ENCODE peak calls at places on chromosomes 2 and 18, in four cellular contexts. Z, I, O and U are unnamed samples.
A peak's percentile ranks its signal among the peaks of the same experiment; 100 is the strongest.

GRCh38 chr2:151007365-151007764 is 254.3 kb downstream of the RBM43 start:
- DNase-seq in Z (no peak), I (no peak), O (no peak), U (peak; percentile 3)

GRCh38 chr18:26074256-26074655 is 16.2 kb downstream of the SS18 start:
- DNase-seq in Z (no peak), I (no peak), O (no peak), U (no peak)

GRCh38 chr2:214587442-214587841 is 176.6 kb downstream of the VWC2L start:
- DNase-seq in Z (peak; percentile 43), I (no peak), O (peak; percentile 52), U (peak; percentile 72)

GRCh38 chr2:36497570-36498163 is 100.3 kb downstream of the FEZ2 start:
- DNase-seq in Z (no peak), I (no peak), O (no peak), U (no peak)

GRCh38 chr2:240597419-240598181 is 11.1 kb downstream of the CAPN10 start:
- DNase-seq in Z (no peak), I (no peak), O (no peak), U (no peak)

GRCh38 chr18:35982404-35983114 is 10.1 kb downstream of the RMP24 start:
- DNase-seq in Z (no peak), I (no peak), O (no peak), U (no peak)

GRCh38 chr2:190836767-190837166 is 43.9 kb upstream of the GLS start:
- DNase-seq in Z (no peak), I (no peak), O (no peak), U (no peak)

GRCh38 chr2:113251118-113251517 is 27.6 kb downstream of the PAX8 start:
- DNase-seq in Z (no peak), I (no peak), O (no peak), U (no peak)

GRCh38 chr18:22912149-22912548 is 21.0 kb upstream of the RBBP8 start:
- DNase-seq in Z (no peak), I (no peak), O (no peak), U (no peak)

GRCh38 chr2:35989523-35989922 is 366.1 kb upstream of the CRIM1 start:
- DNase-seq in Z (no peak), I (peak; percentile 46), O (peak; percentile 52), U (peak; percentile 23)

GRCh38 chr2:219071189-219071816 is 10.6 kb upstream of the IHH start:
- DNase-seq in Z (no peak), I (no peak), O (no peak), U (no peak)

GRCh38 chr18:12593861-12594260 is 64.0 kb downstream of the SPIRE1 start:
- DNase-seq in Z (no peak), I (no peak), O (no peak), U (no peak)

GRCh38 chr18:47953471-47953931 is 23.0 kb upstream of the SMAD2 start:
- DNase-seq in Z (peak; percentile 17), I (no peak), O (no peak), U (peak; percentile 39)

GRCh38 chr2:39665811-39666488 is at the start of gene TMEM178A:
- DNase-seq in Z (peak; percentile 15), I (no peak), O (peak; percentile 67), U (peak; percentile 70)

GRCh38 chr18:26909599-26910290 is 44.2 kb upstream of the AQP4 start:
- DNase-seq in Z (peak; percentile 3), I (no peak), O (peak; percentile 41), U (peak; percentile 80)

GRCh38 chr2:164155558-164155957 is 419.8 kb upstream of the FIGN start:
- DNase-seq in Z (no peak), I (no peak), O (no peak), U (no peak)

GRCh38 chr2:191612496-191612895 is 65.4 kb upstream of the NABP1 start:
- DNase-seq in Z (peak; percentile 90), I (no peak), O (no peak), U (peak; percentile 54)

GRCh38 chr2:238684362-238685326 is 163.2 kb upstream of the TWIST2 start:
- DNase-seq in Z (peak; percentile 98), I (no peak), O (no peak), U (no peak)

GRCh38 chr2:238686223-238686622 is 161.7 kb upstream of the TWIST2 start:
- DNase-seq in Z (no peak), I (no peak), O (no peak), U (no peak)

GRCh38 chr2:238685713-238686112 is 162.2 kb upstream of the TWIST2 start:
- DNase-seq in Z (no peak), I (no peak), O (no peak), U (no peak)

GRCh38 chr2:238682536-238682935 is 165.3 kb upstream of the TWIST2 start:
- DNase-seq in Z (no peak), I (no peak), O (no peak), U (no peak)

DNA sequence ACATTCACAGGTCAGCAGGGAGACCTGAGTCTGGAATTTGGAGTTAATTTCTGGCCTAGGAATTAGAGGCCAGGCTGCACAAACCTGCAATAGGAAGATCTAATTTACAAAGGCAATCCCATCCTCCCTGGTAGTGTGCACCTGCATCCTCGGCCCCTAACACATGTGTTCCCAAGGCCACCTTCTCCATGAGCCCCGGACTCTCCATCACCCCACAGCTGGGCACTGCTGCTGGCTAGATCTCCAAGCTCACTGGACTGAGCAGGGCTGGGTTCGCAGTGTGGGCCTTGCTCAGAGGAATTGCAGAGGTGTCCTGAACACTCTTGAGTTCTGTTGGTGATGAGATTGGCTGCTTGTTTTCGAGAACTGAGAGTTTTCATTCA is 162.6 kb upstream of the TWIST2 start:
- DNase-seq in Z (no peak), I (no peak), O (no peak), U (no peak)
- H4K8ac ChIP-seq in Z (no peak overlapping the region), I (no peak overlapping the region), O (no peak overlapping the region), U (no peak overlapping the region)

GRCh38 chr2:127064642-127065250 is 42.2 kb downstream of the BIN1 start:
- DNase-seq in Z (peak; percentile 98), I (peak; percentile 52), O (peak; percentile 92), U (peak; percentile 97)

GRCh38 chr2:127066942-127067341 is 40.0 kb downstream of the BIN1 start:
- DNase-seq in Z (peak; percentile 48), I (no peak), O (no peak), U (no peak)

GRCh38 chr2:127067620-127068350 is 39.2 kb downstream of the BIN1 start:
- DNase-seq in Z (peak; percentile 76), I (peak; percentile 48), O (peak; percentile 87), U (peak; percentile 95)

GRCh38 chr2:127065299-127065931 is 41.5 kb downstream of the BIN1 start:
- DNase-seq in Z (no peak), I (no peak), O (no peak), U (no peak)

DNA sequence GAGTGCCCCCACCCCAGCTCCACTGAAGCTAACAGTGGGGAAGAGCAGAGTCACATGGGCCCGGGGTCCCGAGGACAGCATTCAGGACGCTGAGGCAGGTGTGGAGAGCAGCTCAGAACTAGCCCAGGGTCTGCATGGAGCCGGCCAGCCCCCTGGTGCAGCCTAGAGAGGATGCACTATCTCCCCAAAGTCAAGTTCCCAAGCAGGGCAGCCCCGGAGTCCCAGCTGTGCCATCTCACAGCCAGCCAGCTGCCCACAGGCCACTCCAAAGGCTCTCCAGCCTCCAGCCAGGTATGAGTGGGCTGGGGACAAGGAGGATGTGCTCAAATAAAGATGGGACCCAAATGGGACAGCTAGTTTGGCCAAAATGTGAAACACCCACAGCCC is 41.0 kb downstream of the BIN1 start:
- DNase-seq in Z (no peak), I (no peak), O (no peak), U (no peak)
- H4K8ac ChIP-seq in Z (no peak overlapping the region), I (no peak overlapping the region), O (no peak overlapping the region), U (no peak overlapping the region)

GRCh38 chr2:24380687-24381271 is 20.4 kb upstream of the ITSN2 start:
- DNase-seq in Z (no peak), I (no peak), O (no peak), U (peak; percentile 72)
- H4K8ac ChIP-seq in Z (no peak overlapping the region), I (no peak overlapping the region), O (no peak overlapping the region), U (no peak overlapping the region)

DNA sequence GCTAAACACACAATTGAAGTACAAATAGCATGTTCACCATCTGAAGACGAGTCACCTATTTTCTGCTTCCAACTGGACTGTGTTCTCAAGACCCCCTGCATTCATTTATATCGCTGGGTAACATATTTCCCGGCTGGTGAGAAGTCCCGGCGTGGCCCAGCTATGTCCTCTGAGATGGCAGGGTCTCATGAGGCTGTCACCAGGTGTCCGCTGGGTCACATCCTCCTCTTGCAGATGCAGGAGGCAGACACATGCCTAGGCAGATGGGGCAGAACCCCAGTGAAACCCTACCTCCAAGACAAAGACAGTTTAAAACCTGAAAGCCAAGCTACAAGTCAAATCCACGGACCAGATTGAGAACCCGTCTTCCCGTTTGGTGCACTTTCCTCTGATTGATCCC is 36.8 kb upstream of the UBE2F start:
- DNase-seq in Z (no peak), I (no peak), O (no peak), U (no peak)
- H4K8ac ChIP-seq in Z (no peak overlapping the region), I (no peak overlapping the region), O (no peak overlapping the region), U (no peak overlapping the region)